ENCODE peak calls at places on chromosomes 11 and 22, in eight cellular contexts. O, P, T, V, Y, E, U and J are unnamed samples.

GRCh38 chr11:134556186-134556585 is 144.1 kb upstream of the B3GAT1 start:
- DNase-seq in O (peak), P (no peak), T (no peak), V (no peak), Y (no peak), E (no peak), U (no peak), J (no peak)

GRCh38 chr11:10350341-10350740 is 45.5 kb downstream of the ADM start:
- DNase-seq in O (no peak), P (no peak), T (no peak), V (no peak), Y (no peak), E (no peak), U (no peak), J (no peak)

GRCh38 chr11:117419915-117420485 is 92.3 kb downstream of the CEP164 start:
- DNase-seq in O (no peak), P (no peak), T (no peak), V (no peak), Y (no peak), E (no peak), U (no peak), J (no peak)

GRCh38 chr11:1852885-1853284 is at the start of gene LSP1:
- DNase-seq in O (no peak), P (no peak), T (no peak), V (no peak), Y (peak), E (no peak), U (no peak), J (no peak)

GRCh38 chr11:19344661-19345518 is 104.1 kb upstream of the E2F8 start:
- DNase-seq in O (no peak), P (peak), T (peak), V (peak), Y (no peak), E (no peak), U (peak), J (peak)

GRCh38 chr22:30204742-30205111 is 41.8 kb downstream of the LIF start:
- DNase-seq in O (no peak), P (peak), T (no peak), V (peak), Y (no peak), E (peak), U (peak), J (no peak)

GRCh38 chr11:42770444-42771065 is 541.2 kb upstream of the API5 start:
- DNase-seq in O (no peak), P (no peak), T (peak), V (peak), Y (peak), E (no peak), U (no peak), J (no peak)

GRCh38 chr22:35870517-35871275 is 153.0 kb downstream of the APOL5 start:
- DNase-seq in O (no peak), P (no peak), T (no peak), V (no peak), Y (no peak), E (no peak), U (no peak), J (no peak)

GRCh38 chr11:131253885-131254204 is 116.6 kb upstream of the NTM start:
- DNase-seq in O (no peak), P (no peak), T (peak), V (no peak), Y (no peak), E (no peak), U (no peak), J (no peak)

GRCh38 chr22:33825761-33826160 is 94.5 kb downstream of the LARGE1 start:
- DNase-seq in O (no peak), P (no peak), T (no peak), V (peak), Y (no peak), E (no peak), U (no peak), J (no peak)

GRCh38 chr22:44822479-44822878 is 70.1 kb downstream of the ARHGAP8 start:
- DNase-seq in O (no peak), P (no peak), T (no peak), V (no peak), Y (no peak), E (no peak), U (no peak), J (no peak)

GRCh38 chr11:48063424-48063978 is 83.1 kb downstream of the PTPRJ start:
- DNase-seq in O (no peak), P (peak), T (no peak), V (peak), Y (no peak), E (peak), U (no peak), J (no peak)

GRCh38 chr11:3043315-3043871 is 13.8 kb downstream of the CARS1 start:
- DNase-seq in O (peak), P (peak), T (no peak), V (peak), Y (no peak), E (peak), U (peak), J (peak)

GRCh38 chr22:23110922-23111527 is 30.8 kb downstream of the RSPH14 start:
- DNase-seq in O (no peak), P (no peak), T (no peak), V (peak), Y (no peak), E (no peak), U (no peak), J (no peak)

GRCh38 chr22:49426618-49427266 is 400.9 kb downstream of the BRD1 start:
- DNase-seq in O (no peak), P (no peak), T (no peak), V (peak), Y (no peak), E (no peak), U (no peak), J (no peak)

GRCh38 chr11:64186205-64187165 is 514 bp downstream of the STIP1 start:
- DNase-seq in O (no peak), P (no peak), T (peak), V (no peak), Y (peak), E (no peak), U (no peak), J (no peak)

GRCh38 chr11:22671751-22672150 is 5.3 kb downstream of the GAS2 start:
- DNase-seq in O (no peak), P (no peak), T (no peak), V (no peak), Y (no peak), E (no peak), U (no peak), J (no peak)

GRCh38 chr22:48940988-48941902 is 886.4 kb downstream of the BRD1 start:
- DNase-seq in O (peak), P (no peak), T (no peak), V (peak), Y (no peak), E (no peak), U (no peak), J (no peak)

GRCh38 chr22:41500303-41500702 is 31.4 kb downstream of the ACO2 start:
- DNase-seq in O (no peak), P (no peak), T (no peak), V (no peak), Y (no peak), E (no peak), U (no peak), J (no peak)

GRCh38 chr11:34315006-34315793 is 42.6 kb downstream of the ABTB2 start:
- DNase-seq in O (no peak), P (no peak), T (no peak), V (no peak), Y (no peak), E (no peak), U (no peak), J (no peak)

GRCh38 chr11:130546438-130546837 is 98.0 kb downstream of the ADAMTS15 start:
- DNase-seq in O (no peak), P (no peak), T (no peak), V (no peak), Y (no peak), E (no peak), U (no peak), J (no peak)

GRCh38 chr11:42205518-42205917 is 746.1 kb upstream of the LRRC4C start:
- DNase-seq in O (no peak), P (no peak), T (no peak), V (no peak), Y (no peak), E (no peak), U (no peak), J (no peak)

GRCh38 chr11:9758676-9759518 is 95.0 kb downstream of the SWAP70 start:
- DNase-seq in O (no peak), P (peak), T (peak), V (peak), Y (peak), E (peak), U (peak), J (peak)

GRCh38 chr11:96008161-96008560 is 84.3 kb upstream of the MTMR2 start:
- DNase-seq in O (no peak), P (no peak), T (no peak), V (no peak), Y (no peak), E (no peak), U (no peak), J (no peak)

GRCh38 chr11:832529-833113 is at the start of gene CD151:
- DNase-seq in O (no peak), P (no peak), T (peak), V (peak), Y (no peak), E (no peak), U (peak), J (peak)

GRCh38 chr11:10600570-10601248 is 32.2 kb upstream of the LYVE1 start:
- DNase-seq in O (no peak), P (peak), T (no peak), V (no peak), Y (no peak), E (no peak), U (no peak), J (no peak)

GRCh38 chr11:61784506-61784805 is 7.9 kb downstream of the TMEM258 start:
- DNase-seq in O (no peak), P (no peak), T (no peak), V (no peak), Y (no peak), E (no peak), U (no peak), J (no peak)

GRCh38 chr11:106156290-106156937 is 79.0 kb downstream of the AASDHPPT start:
- DNase-seq in O (no peak), P (no peak), T (peak), V (peak), Y (peak), E (peak), U (no peak), J (no peak)

GRCh38 chr22:32644252-32645100 is 157.0 kb upstream of the TIMP3 start:
- DNase-seq in O (no peak), P (peak), T (no peak), V (peak), Y (no peak), E (peak), U (peak), J (peak)

GRCh38 chr11:131491503-131491902 is 121.1 kb downstream of the NTM start:
- DNase-seq in O (no peak), P (no peak), T (no peak), V (no peak), Y (no peak), E (no peak), U (no peak), J (no peak)

GRCh38 chr11:123137496-123138270 is 57.4 kb downstream of the CLMP start:
- DNase-seq in O (peak), P (peak), T (peak), V (peak), Y (no peak), E (peak), U (peak), J (peak)

DNA sequence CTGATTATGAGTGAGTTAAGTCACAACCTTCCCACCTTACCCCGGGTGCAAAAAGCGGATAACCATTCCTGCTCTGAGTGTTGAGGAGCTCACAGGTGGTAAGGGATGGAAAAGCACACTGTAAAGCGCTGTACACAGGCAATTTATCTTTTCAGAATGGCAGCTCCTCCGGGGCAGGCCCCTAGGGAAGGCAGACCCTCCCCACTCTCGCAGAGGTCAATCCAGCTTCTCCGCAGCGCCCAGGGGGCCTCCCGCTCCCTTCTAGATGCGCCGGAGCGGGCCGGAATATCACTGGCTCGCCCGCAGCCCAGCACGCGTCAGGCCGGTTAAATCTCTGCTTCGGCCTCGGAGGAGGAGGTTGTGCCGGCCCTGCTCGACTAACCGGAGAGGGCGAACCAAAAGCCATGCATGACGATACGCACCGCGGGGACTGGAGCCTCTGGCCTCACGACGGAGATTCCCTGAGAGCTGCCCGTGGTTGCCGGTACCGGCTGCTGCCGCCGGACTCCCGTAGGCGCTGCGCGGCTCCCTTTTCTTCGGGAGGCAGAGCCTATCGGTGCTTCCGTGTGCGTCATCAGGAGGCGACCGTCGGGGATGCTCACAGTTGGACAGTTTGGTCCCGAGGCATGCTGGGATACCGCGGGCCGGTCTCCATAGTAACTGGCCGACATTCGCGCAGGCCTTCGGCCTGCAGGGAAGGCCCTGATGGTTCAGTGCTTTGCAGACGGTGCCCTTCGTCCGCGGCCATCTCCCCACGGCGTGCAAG is at the start of gene BRMS1:
- DNase-seq in O (peak), P (peak), T (peak), V (peak), Y (peak), E (peak), U (peak), J (peak)
- TF ChIP-seq CTCF in O (no peak), P (peak), T (peak), V (no peak), Y (no peak), E (peak), U (no peak), J (peak)

GRCh38 chr11:86569109-86569508 is 103.3 kb downstream of the ME3 start:
- DNase-seq in O (no peak), P (no peak), T (no peak), V (no peak), Y (no peak), E (no peak), U (no peak), J (no peak)

GRCh38 chr11:86565787-86566186 is 106.6 kb downstream of the ME3 start:
- DNase-seq in O (no peak), P (no peak), T (no peak), V (no peak), Y (no peak), E (no peak), U (no peak), J (no peak)

GRCh38 chr11:86570457-86570856 is 102.0 kb downstream of the ME3 start:
- DNase-seq in O (no peak), P (no peak), T (peak), V (no peak), Y (no peak), E (no peak), U (no peak), J (no peak)

GRCh38 chr11:86571273-86571948 is 101.0 kb downstream of the ME3 start:
- DNase-seq in O (no peak), P (no peak), T (peak), V (no peak), Y (no peak), E (no peak), U (no peak), J (no peak)

GRCh38 chr11:86570020-86570419 is 102.4 kb downstream of the ME3 start:
- DNase-seq in O (no peak), P (no peak), T (peak), V (no peak), Y (no peak), E (no peak), U (no peak), J (no peak)
- H3K27ac ChIP-seq in O (no peak), P (no peak), T (no peak), V (no peak), Y (no peak), E (no peak), U (no peak), J (no peak)

GRCh38 chr11:57322881-57323467 is 1.8 kb downstream of the TNKS1BP1 start:
- DNase-seq in O (no peak), P (no peak), T (no peak), V (no peak), Y (no peak), E (no peak), U (no peak), J (no peak)
- TF ChIP-seq CTCF in O (no peak), P (no peak), T (no peak), V (no peak), Y (no peak), E (no peak), U (no peak), J (no peak)

GRCh38 chr22:40325315-40325714 is 21.0 kb upstream of the ADSL start:
- DNase-seq in O (no peak), P (no peak), T (no peak), V (peak), Y (no peak), E (no peak), U (no peak), J (no peak)
- H3K27ac ChIP-seq in O (no peak), P (no peak), T (peak), V (no peak), Y (no peak), E (no peak), U (no peak), J (no peak)

DNA sequence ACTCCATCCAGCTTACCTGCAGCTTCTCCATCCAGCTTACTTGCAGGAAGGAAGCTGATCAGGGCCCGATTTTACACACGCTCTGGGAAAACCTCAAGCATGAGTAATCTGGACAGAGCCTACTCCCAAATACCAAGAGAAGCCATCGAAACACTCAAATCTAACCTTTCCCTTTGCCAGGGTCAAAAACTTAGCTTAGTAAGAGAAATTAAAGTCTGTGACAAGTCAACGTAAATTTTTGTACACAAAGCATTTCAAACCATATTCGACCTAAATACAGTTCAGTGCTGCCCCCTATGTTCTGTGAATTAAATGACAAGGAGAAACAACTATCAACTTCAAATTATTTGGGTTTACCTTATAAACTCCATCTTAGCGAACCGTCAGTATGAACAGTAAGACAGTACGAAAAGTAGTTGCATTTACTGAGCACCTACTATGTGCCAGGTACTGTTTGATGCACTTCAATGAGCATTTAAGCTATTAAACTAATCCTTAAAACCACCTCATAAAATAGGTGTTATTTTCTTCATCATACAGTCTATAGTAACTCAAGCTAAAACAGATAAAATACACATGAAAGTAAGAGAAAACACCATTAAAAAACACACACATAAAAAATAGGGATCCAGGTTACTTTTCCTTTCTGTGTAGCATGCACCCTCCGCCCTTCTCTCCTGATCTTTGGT is 36.9 kb downstream of the ARFGAP3 start:
- DNase-seq in O (no peak), P (no peak), T (peak), V (no peak), Y (peak), E (no peak), U (no peak), J (no peak)
- TF ChIP-seq CTCF in O (no peak), P (peak), T (peak), V (no peak), Y (peak), E (peak), U (peak), J (peak)

GRCh38 chr22:27780161-27780575 is 21.4 kb downstream of the MN1 start:
- DNase-seq in O (no peak), P (no peak), T (no peak), V (peak), Y (no peak), E (no peak), U (peak), J (peak)

GRCh38 chr22:27784099-27784446 is 17.5 kb downstream of the MN1 start:
- DNase-seq in O (no peak), P (no peak), T (peak), V (no peak), Y (no peak), E (no peak), U (no peak), J (no peak)

GRCh38 chr22:27779650-27780049 is 21.9 kb downstream of the MN1 start:
- DNase-seq in O (no peak), P (no peak), T (no peak), V (no peak), Y (no peak), E (no peak), U (no peak), J (no peak)

GRCh38 chr22:27783436-27784098 is 18.0 kb downstream of the MN1 start:
- DNase-seq in O (no peak), P (no peak), T (no peak), V (no peak), Y (no peak), E (no peak), U (no peak), J (no peak)

DNA sequence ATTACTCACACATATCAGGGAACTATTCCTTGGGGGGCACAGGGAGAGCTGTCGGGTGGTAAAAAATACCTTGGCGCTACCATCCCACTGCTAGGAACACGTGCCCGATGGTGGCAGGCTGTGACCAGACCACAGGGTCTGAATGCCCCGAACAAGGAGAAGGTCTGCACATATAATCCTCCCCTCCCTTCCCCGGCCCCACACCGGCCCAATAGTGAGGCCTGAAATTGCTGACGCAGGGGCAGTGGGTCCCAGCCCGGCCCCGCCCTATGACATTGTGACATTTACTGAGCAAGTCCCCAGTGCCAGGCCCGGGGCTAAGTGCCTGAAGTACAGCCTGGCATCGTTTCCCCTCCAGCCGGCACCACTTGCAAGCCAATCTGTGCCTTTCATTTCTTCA is 19.5 kb downstream of the MN1 start:
- DNase-seq in O (peak), P (peak), T (no peak), V (no peak), Y (no peak), E (no peak), U (peak), J (peak)
- H3K27ac ChIP-seq in O (peak), P (peak), T (no peak), V (no peak), Y (no peak), E (no peak), U (no peak), J (peak)

GRCh38 chr11:15006139-15006759 is 34.1 kb upstream of the CALCA start:
- DNase-seq in O (no peak), P (no peak), T (peak), V (no peak), Y (peak), E (no peak), U (no peak), J (no peak)
- TF ChIP-seq CTCF in O (no peak), P (peak), T (peak), V (no peak), Y (peak), E (no peak), U (no peak), J (peak)